ENCODE peak calls at places on chromosomes 4 and X, in eight cellular contexts. Z, X, C, O, Y, W, Q and I are unnamed samples.

GRCh38 chrX:69314436-69315348 is 149.4 kb upstream of the PJA1 start:
- DNase-seq in O (no peak), C (no peak), Y (peak), Z (no peak), W (no peak), Q (no peak), X (no peak), I (no peak)

GRCh38 chrX:70293621-70294020 is 3.7 kb downstream of the KIF4A start:
- DNase-seq in W (peak), C (peak), X (no peak), Y (no peak), O (no peak), Q (no peak), Z (no peak), I (no peak)

GRCh38 chr4:4270529-4270928 is 19.4 kb downstream of the LYAR start:
- DNase-seq in O (no peak), X (no peak), C (peak), W (no peak), Q (no peak), Z (no peak), Y (no peak), I (no peak)

GRCh38 chrX:31036895-31037294 is 34.9 kb downstream of the FTHL17 start:
- DNase-seq in W (peak), O (no peak), Q (no peak), Z (no peak), Y (no peak), C (peak), X (no peak), I (peak)

GRCh38 chr4:168696828-168697227 is 200.0 kb downstream of the PALLD start:
- DNase-seq in W (no peak), Q (no peak), Y (no peak), C (no peak), Z (no peak), O (no peak), X (no peak), I (no peak)

GRCh38 chr4:1856920-1857699 is 1.2 kb upstream of the LETM1 start:
- DNase-seq in W (peak), Y (no peak), O (no peak), X (no peak), C (peak), Z (no peak), Q (peak), I (no peak)

GRCh38 chrX:150989420-150989819 is 6.3 kb downstream of the HMGB3 start:
- DNase-seq in O (no peak), X (no peak), W (no peak), Y (no peak), Z (no peak), Q (no peak), C (no peak), I (no peak)

GRCh38 chrX:34300871-34301270 is 168.8 kb upstream of the FAM47A start:
- DNase-seq in Y (no peak), O (peak), X (no peak), Q (no peak), C (peak), Z (no peak), W (peak), I (peak)

GRCh38 chrX:79366888-79367749 is at the start of gene ITM2A:
- DNase-seq in O (no peak), W (no peak), C (no peak), X (peak), Z (peak), Y (peak), Q (peak), I (no peak)

GRCh38 chr4:75545526-75545925 is 10.3 kb upstream of the ODAPH start:
- DNase-seq in Z (no peak), O (no peak), C (peak), Q (no peak), Y (no peak), X (no peak), W (peak), I (no peak)